ENCODE peak calls at places on chromosome 13, in eight cellular contexts. One of them, this sample, is unnamed.

GRCh38 chr13:42272115-42272756 is at the start of gene AKAP11:
- DNase-seq in NCI-H1048: no peak
- DNase-seq in NCI-H774: peak
- DNase-seq in central memory CD8-positive, alpha-beta T cell: peak
- DNase-seq in CD4-positive, alpha-beta T cell: peak
- DNase-seq in epithelial cell of proximal tubule: no peak
- DNase-seq in ascending aorta: peak
- DNase-seq in activated naive CD8-positive, alpha-beta T cell treated with anti-CD3 and anti-CD28 coated beads for 36 hours: peak
- DNase-seq in this sample: no peak

GRCh38 chr13:65836066-65836465 is 1394.1 kb downstream of the PCDH9 start:
- DNase-seq in NCI-H774: no peak
- DNase-seq in epithelial cell of proximal tubule: no peak
- DNase-seq in ascending aorta: no peak
- DNase-seq in CD4-positive, alpha-beta T cell: no peak
- DNase-seq in activated naive CD8-positive, alpha-beta T cell treated with anti-CD3 and anti-CD28 coated beads for 36 hours: no peak
- DNase-seq in NCI-H1048: no peak
- DNase-seq in central memory CD8-positive, alpha-beta T cell: no peak
- DNase-seq in this sample: no peak

GRCh38 chr13:59452189-59452588 is 711.5 kb downstream of the DIAPH3 start:
- DNase-seq in NCI-H1048: no peak
- DNase-seq in central memory CD8-positive, alpha-beta T cell: no peak
- DNase-seq in CD4-positive, alpha-beta T cell: no peak
- DNase-seq in NCI-H774: no peak
- DNase-seq in activated naive CD8-positive, alpha-beta T cell treated with anti-CD3 and anti-CD28 coated beads for 36 hours: no peak
- DNase-seq in ascending aorta: no peak
- DNase-seq in epithelial cell of proximal tubule: no peak
- DNase-seq in this sample: no peak

GRCh38 chr13:110089815-110090214 is 217.1 kb downstream of the COL4A1 start:
- DNase-seq in ascending aorta: no peak
- DNase-seq in CD4-positive, alpha-beta T cell: no peak
- DNase-seq in NCI-H774: no peak
- DNase-seq in epithelial cell of proximal tubule: no peak
- DNase-seq in central memory CD8-positive, alpha-beta T cell: no peak
- DNase-seq in NCI-H1048: no peak
- DNase-seq in activated naive CD8-positive, alpha-beta T cell treated with anti-CD3 and anti-CD28 coated beads for 36 hours: no peak
- DNase-seq in this sample: no peak

GRCh38 chr13:45195421-45195820 is 5.4 kb downstream of the KCTD4 start:
- DNase-seq in NCI-H774: no peak
- DNase-seq in epithelial cell of proximal tubule: no peak
- DNase-seq in CD4-positive, alpha-beta T cell: no peak
- DNase-seq in ascending aorta: no peak
- DNase-seq in activated naive CD8-positive, alpha-beta T cell treated with anti-CD3 and anti-CD28 coated beads for 36 hours: no peak
- DNase-seq in NCI-H1048: no peak
- DNase-seq in central memory CD8-positive, alpha-beta T cell: no peak
- DNase-seq in this sample: no peak

GRCh38 chr13:43786766-43787517 is at the start of gene ENOX1:
- DNase-seq in epithelial cell of proximal tubule: no peak
- DNase-seq in NCI-H774: peak
- DNase-seq in ascending aorta: no peak
- DNase-seq in central memory CD8-positive, alpha-beta T cell: no peak
- DNase-seq in NCI-H1048: no peak
- DNase-seq in CD4-positive, alpha-beta T cell: no peak
- DNase-seq in activated naive CD8-positive, alpha-beta T cell treated with anti-CD3 and anti-CD28 coated beads for 36 hours: peak
- DNase-seq in this sample: peak

GRCh38 chr13:94860981-94861407 is 148.6 kb upstream of the SOX21 start:
- DNase-seq in NCI-H1048: no peak
- DNase-seq in activated naive CD8-positive, alpha-beta T cell treated with anti-CD3 and anti-CD28 coated beads for 36 hours: no peak
- DNase-seq in CD4-positive, alpha-beta T cell: no peak
- DNase-seq in epithelial cell of proximal tubule: no peak
- DNase-seq in ascending aorta: no peak
- DNase-seq in NCI-H774: no peak
- DNase-seq in central memory CD8-positive, alpha-beta T cell: no peak
- DNase-seq in this sample: no peak

GRCh38 chr13:73057284-73058025 is 1.4 kb upstream of the KLF5 start:
- DNase-seq in CD4-positive, alpha-beta T cell: no peak
- DNase-seq in NCI-H774: no peak
- DNase-seq in ascending aorta: no peak
- DNase-seq in activated naive CD8-positive, alpha-beta T cell treated with anti-CD3 and anti-CD28 coated beads for 36 hours: no peak
- DNase-seq in epithelial cell of proximal tubule: no peak
- DNase-seq in NCI-H1048: no peak
- DNase-seq in central memory CD8-positive, alpha-beta T cell: no peak
- DNase-seq in this sample: no peak

GRCh38 chr13:33642374-33643065 is 175.4 kb upstream of the RFC3 start:
- DNase-seq in NCI-H1048: no peak
- DNase-seq in activated naive CD8-positive, alpha-beta T cell treated with anti-CD3 and anti-CD28 coated beads for 36 hours: no peak
- DNase-seq in ascending aorta: peak
- DNase-seq in CD4-positive, alpha-beta T cell: no peak
- DNase-seq in NCI-H774: no peak
- DNase-seq in central memory CD8-positive, alpha-beta T cell: no peak
- DNase-seq in epithelial cell of proximal tubule: peak
- DNase-seq in this sample: no peak

GRCh38 chr13:73698859-73699258 is 435.3 kb downstream of the KLF12 start:
- DNase-seq in epithelial cell of proximal tubule: no peak
- DNase-seq in NCI-H774: no peak
- DNase-seq in ascending aorta: no peak
- DNase-seq in NCI-H1048: no peak
- DNase-seq in CD4-positive, alpha-beta T cell: no peak
- DNase-seq in central memory CD8-positive, alpha-beta T cell: no peak
- DNase-seq in activated naive CD8-positive, alpha-beta T cell treated with anti-CD3 and anti-CD28 coated beads for 36 hours: no peak
- DNase-seq in this sample: no peak

GRCh38 chr13:33767140-33767539 is 50.8 kb upstream of the RFC3 start:
- DNase-seq in CD4-positive, alpha-beta T cell: no peak
- DNase-seq in NCI-H774: no peak
- DNase-seq in epithelial cell of proximal tubule: no peak
- DNase-seq in central memory CD8-positive, alpha-beta T cell: no peak
- DNase-seq in activated naive CD8-positive, alpha-beta T cell treated with anti-CD3 and anti-CD28 coated beads for 36 hours: no peak
- DNase-seq in ascending aorta: no peak
- DNase-seq in NCI-H1048: no peak
- DNase-seq in this sample: no peak

GRCh38 chr13:75226755-75227435 is 255.1 kb downstream of the TBC1D4 start:
- DNase-seq in NCI-H774: no peak
- DNase-seq in epithelial cell of proximal tubule: peak
- DNase-seq in activated naive CD8-positive, alpha-beta T cell treated with anti-CD3 and anti-CD28 coated beads for 36 hours: no peak
- DNase-seq in NCI-H1048: no peak
- DNase-seq in ascending aorta: no peak
- DNase-seq in CD4-positive, alpha-beta T cell: no peak
- DNase-seq in central memory CD8-positive, alpha-beta T cell: no peak
- DNase-seq in this sample: no peak

GRCh38 chr13:110119943-110120905 is 186.7 kb downstream of the COL4A1 start:
- DNase-seq in NCI-H1048: no peak
- DNase-seq in ascending aorta: no peak
- DNase-seq in CD4-positive, alpha-beta T cell: no peak
- DNase-seq in central memory CD8-positive, alpha-beta T cell: no peak
- DNase-seq in NCI-H774: no peak
- DNase-seq in epithelial cell of proximal tubule: no peak
- DNase-seq in activated naive CD8-positive, alpha-beta T cell treated with anti-CD3 and anti-CD28 coated beads for 36 hours: no peak
- DNase-seq in this sample: no peak

GRCh38 chr13:40477623-40478608 is 188.5 kb downstream of the FOXO1 start:
- DNase-seq in NCI-H1048: no peak
- DNase-seq in activated naive CD8-positive, alpha-beta T cell treated with anti-CD3 and anti-CD28 coated beads for 36 hours: no peak
- DNase-seq in CD4-positive, alpha-beta T cell: no peak
- DNase-seq in ascending aorta: peak
- DNase-seq in central memory CD8-positive, alpha-beta T cell: no peak
- DNase-seq in epithelial cell of proximal tubule: no peak
- DNase-seq in NCI-H774: no peak
- DNase-seq in this sample: no peak

GRCh38 chr13:111914241-111915103 is 152.5 kb upstream of the SOX1 start:
- DNase-seq in CD4-positive, alpha-beta T cell: no peak
- DNase-seq in epithelial cell of proximal tubule: no peak
- DNase-seq in ascending aorta: peak
- DNase-seq in central memory CD8-positive, alpha-beta T cell: no peak
- DNase-seq in NCI-H774: no peak
- DNase-seq in activated naive CD8-positive, alpha-beta T cell treated with anti-CD3 and anti-CD28 coated beads for 36 hours: no peak
- DNase-seq in NCI-H1048: no peak
- DNase-seq in this sample: no peak

GRCh38 chr13:25783480-25784081 is 268.2 kb downstream of the SHISA2 start:
- DNase-seq in CD4-positive, alpha-beta T cell: no peak
- DNase-seq in activated naive CD8-positive, alpha-beta T cell treated with anti-CD3 and anti-CD28 coated beads for 36 hours: no peak
- DNase-seq in NCI-H1048: no peak
- DNase-seq in epithelial cell of proximal tubule: no peak
- DNase-seq in ascending aorta: no peak
- DNase-seq in central memory CD8-positive, alpha-beta T cell: no peak
- DNase-seq in NCI-H774: peak
- DNase-seq in this sample: no peak

GRCh38 chr13:57409656-57410055 is 221.9 kb upstream of the PCDH17 start:
- DNase-seq in epithelial cell of proximal tubule: no peak
- DNase-seq in ascending aorta: no peak
- DNase-seq in activated naive CD8-positive, alpha-beta T cell treated with anti-CD3 and anti-CD28 coated beads for 36 hours: no peak
- DNase-seq in CD4-positive, alpha-beta T cell: no peak
- DNase-seq in NCI-H1048: no peak
- DNase-seq in central memory CD8-positive, alpha-beta T cell: no peak
- DNase-seq in NCI-H774: no peak
- DNase-seq in this sample: no peak

GRCh38 chr13:59326717-59327116 is 837.0 kb downstream of the DIAPH3 start:
- DNase-seq in central memory CD8-positive, alpha-beta T cell: no peak
- DNase-seq in NCI-H774: no peak
- DNase-seq in NCI-H1048: no peak
- DNase-seq in epithelial cell of proximal tubule: no peak
- DNase-seq in CD4-positive, alpha-beta T cell: no peak
- DNase-seq in ascending aorta: no peak
- DNase-seq in activated naive CD8-positive, alpha-beta T cell treated with anti-CD3 and anti-CD28 coated beads for 36 hours: no peak
- DNase-seq in this sample: no peak

GRCh38 chr13:36998624-36999041 is 507 bp downstream of the ALG5 start:
- DNase-seq in ascending aorta: no peak
- DNase-seq in NCI-H774: no peak
- DNase-seq in NCI-H1048: no peak
- DNase-seq in CD4-positive, alpha-beta T cell: peak
- DNase-seq in central memory CD8-positive, alpha-beta T cell: peak
- DNase-seq in activated naive CD8-positive, alpha-beta T cell treated with anti-CD3 and anti-CD28 coated beads for 36 hours: peak
- DNase-seq in epithelial cell of proximal tubule: no peak
- DNase-seq in this sample: peak

GRCh38 chr13:98741741-98742435 is 10.6 kb downstream of the SLC15A1 start:
- DNase-seq in NCI-H1048: no peak
- DNase-seq in CD4-positive, alpha-beta T cell: no peak
- DNase-seq in ascending aorta: peak
- DNase-seq in activated naive CD8-positive, alpha-beta T cell treated with anti-CD3 and anti-CD28 coated beads for 36 hours: no peak
- DNase-seq in epithelial cell of proximal tubule: no peak
- DNase-seq in central memory CD8-positive, alpha-beta T cell: no peak
- DNase-seq in NCI-H774: no peak
- DNase-seq in this sample: no peak

GRCh38 chr13:42258747-42259146 is 13.2 kb upstream of the AKAP11 start:
- DNase-seq in ascending aorta: no peak
- DNase-seq in activated naive CD8-positive, alpha-beta T cell treated with anti-CD3 and anti-CD28 coated beads for 36 hours: no peak
- DNase-seq in NCI-H774: no peak
- DNase-seq in central memory CD8-positive, alpha-beta T cell: no peak
- DNase-seq in epithelial cell of proximal tubule: no peak
- DNase-seq in NCI-H1048: no peak
- DNase-seq in CD4-positive, alpha-beta T cell: no peak
- DNase-seq in this sample: no peak

GRCh38 chr13:30739646-30740642 is 4.6 kb downstream of the ALOX5AP start:
- DNase-seq in NCI-H774: no peak
- DNase-seq in activated naive CD8-positive, alpha-beta T cell treated with anti-CD3 and anti-CD28 coated beads for 36 hours: peak
- DNase-seq in central memory CD8-positive, alpha-beta T cell: peak
- DNase-seq in epithelial cell of proximal tubule: no peak
- DNase-seq in ascending aorta: no peak
- DNase-seq in CD4-positive, alpha-beta T cell: peak
- DNase-seq in NCI-H1048: no peak
- DNase-seq in this sample: peak

GRCh38 chr13:25084101-25084500 is 11.8 kb upstream of the PABPC3 start:
- DNase-seq in NCI-H774: no peak
- DNase-seq in central memory CD8-positive, alpha-beta T cell: no peak
- DNase-seq in epithelial cell of proximal tubule: no peak
- DNase-seq in ascending aorta: no peak
- DNase-seq in CD4-positive, alpha-beta T cell: no peak
- DNase-seq in NCI-H1048: no peak
- DNase-seq in activated naive CD8-positive, alpha-beta T cell treated with anti-CD3 and anti-CD28 coated beads for 36 hours: no peak
- DNase-seq in this sample: no peak

GRCh38 chr13:108033800-108034707 is 181.3 kb downstream of the LIG4 start:
- DNase-seq in ascending aorta: no peak
- DNase-seq in central memory CD8-positive, alpha-beta T cell: no peak
- DNase-seq in NCI-H1048: no peak
- DNase-seq in epithelial cell of proximal tubule: no peak
- DNase-seq in activated naive CD8-positive, alpha-beta T cell treated with anti-CD3 and anti-CD28 coated beads for 36 hours: no peak
- DNase-seq in NCI-H774: no peak
- DNase-seq in CD4-positive, alpha-beta T cell: no peak
- DNase-seq in this sample: no peak

GRCh38 chr13:70391678-70392077 is 283.4 kb upstream of the KLHL1 start:
- DNase-seq in CD4-positive, alpha-beta T cell: no peak
- DNase-seq in NCI-H774: peak
- DNase-seq in central memory CD8-positive, alpha-beta T cell: no peak
- DNase-seq in NCI-H1048: peak
- DNase-seq in epithelial cell of proximal tubule: no peak
- DNase-seq in activated naive CD8-positive, alpha-beta T cell treated with anti-CD3 and anti-CD28 coated beads for 36 hours: no peak
- DNase-seq in ascending aorta: no peak
- DNase-seq in this sample: no peak

GRCh38 chr13:91381371-91381770 is 17.1 kb upstream of the GPC5 start:
- DNase-seq in epithelial cell of proximal tubule: no peak
- DNase-seq in CD4-positive, alpha-beta T cell: no peak
- DNase-seq in NCI-H774: no peak
- DNase-seq in NCI-H1048: no peak
- DNase-seq in central memory CD8-positive, alpha-beta T cell: no peak
- DNase-seq in activated naive CD8-positive, alpha-beta T cell treated with anti-CD3 and anti-CD28 coated beads for 36 hours: no peak
- DNase-seq in ascending aorta: no peak
- DNase-seq in this sample: no peak

GRCh38 chr13:51849145-51850101 is 4.4 kb upstream of the TMEM272 start:
- DNase-seq in epithelial cell of proximal tubule: no peak
- DNase-seq in NCI-H1048: no peak
- DNase-seq in ascending aorta: no peak
- DNase-seq in NCI-H774: no peak
- DNase-seq in central memory CD8-positive, alpha-beta T cell: no peak
- DNase-seq in activated naive CD8-positive, alpha-beta T cell treated with anti-CD3 and anti-CD28 coated beads for 36 hours: peak
- DNase-seq in CD4-positive, alpha-beta T cell: peak
- DNase-seq in this sample: peak

GRCh38 chr13:33799950-33800592 is 17.9 kb upstream of the RFC3 start:
- DNase-seq in NCI-H774: no peak
- DNase-seq in central memory CD8-positive, alpha-beta T cell: no peak
- DNase-seq in CD4-positive, alpha-beta T cell: no peak
- DNase-seq in epithelial cell of proximal tubule: peak
- DNase-seq in NCI-H1048: no peak
- DNase-seq in ascending aorta: no peak
- DNase-seq in activated naive CD8-positive, alpha-beta T cell treated with anti-CD3 and anti-CD28 coated beads for 36 hours: no peak
- DNase-seq in this sample: no peak

GRCh38 chr13:30429721-30430694 is 7.7 kb downstream of the UBE2L5 start:
- DNase-seq in activated naive CD8-positive, alpha-beta T cell treated with anti-CD3 and anti-CD28 coated beads for 36 hours: no peak
- DNase-seq in ascending aorta: no peak
- DNase-seq in epithelial cell of proximal tubule: peak
- DNase-seq in CD4-positive, alpha-beta T cell: no peak
- DNase-seq in central memory CD8-positive, alpha-beta T cell: no peak
- DNase-seq in NCI-H1048: no peak
- DNase-seq in NCI-H774: no peak
- DNase-seq in this sample: peak

GRCh38 chr13:71603255-71603654 is 263.7 kb downstream of the DACH1 start:
- DNase-seq in central memory CD8-positive, alpha-beta T cell: no peak
- DNase-seq in epithelial cell of proximal tubule: no peak
- DNase-seq in ascending aorta: no peak
- DNase-seq in NCI-H1048: no peak
- DNase-seq in NCI-H774: no peak
- DNase-seq in CD4-positive, alpha-beta T cell: no peak
- DNase-seq in activated naive CD8-positive, alpha-beta T cell treated with anti-CD3 and anti-CD28 coated beads for 36 hours: no peak
- DNase-seq in this sample: no peak